ENCODE peak calls at places on chromosomes 2 and 18, in six cellular contexts. One of them, this sample, is unnamed.

GRCh38 chr2:19863303-19864041 is 38.3 kb downstream of the TTC32 start:
- DNase-seq in foreskin fibroblast: peak
- DNase-seq in heart right ventricle: peak
- DNase-seq in AG09309: peak
- DNase-seq in astrocyte of the spinal cord: peak
- DNase-seq in AG04450: no peak
- DNase-seq in this sample: peak

GRCh38 chr2:84297155-84297554 is 161.9 kb downstream of the SUCLG1 start:
- DNase-seq in astrocyte of the spinal cord: no peak
- DNase-seq in heart right ventricle: no peak
- DNase-seq in foreskin fibroblast: no peak
- DNase-seq in AG04450: no peak
- DNase-seq in AG09309: no peak
- DNase-seq in this sample: no peak

GRCh38 chr2:212364106-212364505 is 174.5 kb downstream of the ERBB4 start:
- DNase-seq in foreskin fibroblast: peak
- DNase-seq in AG09309: peak
- DNase-seq in heart right ventricle: no peak
- DNase-seq in AG04450: no peak
- DNase-seq in astrocyte of the spinal cord: peak
- DNase-seq in this sample: no peak

GRCh38 chr18:9321017-9321452 is 13.5 kb upstream of the TWSG1 start:
- DNase-seq in AG04450: peak
- DNase-seq in heart right ventricle: no peak
- DNase-seq in foreskin fibroblast: peak
- DNase-seq in AG09309: peak
- DNase-seq in astrocyte of the spinal cord: no peak
- DNase-seq in this sample: no peak

GRCh38 chr2:156864230-156864629 is 393.3 kb upstream of the GALNT5 start:
- DNase-seq in foreskin fibroblast: no peak
- DNase-seq in AG04450: no peak
- DNase-seq in AG09309: no peak
- DNase-seq in heart right ventricle: no peak
- DNase-seq in astrocyte of the spinal cord: no peak
- DNase-seq in this sample: no peak

GRCh38 chr2:188381614-188382013 is 89.9 kb downstream of the GULP1 start:
- DNase-seq in AG04450: peak
- DNase-seq in heart right ventricle: no peak
- DNase-seq in foreskin fibroblast: peak
- DNase-seq in AG09309: peak
- DNase-seq in astrocyte of the spinal cord: peak
- DNase-seq in this sample: no peak

GRCh38 chr2:71611781-71612545 is 158.6 kb downstream of the DYSF start:
- DNase-seq in AG09309: no peak
- DNase-seq in foreskin fibroblast: no peak
- DNase-seq in AG04450: no peak
- DNase-seq in heart right ventricle: no peak
- DNase-seq in astrocyte of the spinal cord: no peak
- DNase-seq in this sample: no peak

GRCh38 chr2:23801396-23801795 is 125.5 kb downstream of the ATAD2B start:
- DNase-seq in AG09309: peak
- DNase-seq in AG04450: peak
- DNase-seq in astrocyte of the spinal cord: no peak
- DNase-seq in heart right ventricle: no peak
- DNase-seq in foreskin fibroblast: peak
- DNase-seq in this sample: no peak

GRCh38 chr18:12283256-12283655 is 24.8 kb upstream of the TUBB6 start:
- DNase-seq in AG04450: no peak
- DNase-seq in foreskin fibroblast: peak
- DNase-seq in AG09309: no peak
- DNase-seq in astrocyte of the spinal cord: peak
- DNase-seq in heart right ventricle: no peak
- DNase-seq in this sample: no peak

GRCh38 chr2:189265696-189266320 is 86.2 kb upstream of the COL5A2 start:
- DNase-seq in AG04450: no peak
- DNase-seq in AG09309: no peak
- DNase-seq in foreskin fibroblast: peak
- DNase-seq in astrocyte of the spinal cord: no peak
- DNase-seq in heart right ventricle: no peak
- DNase-seq in this sample: no peak

GRCh38 chr18:7940976-7941375 is 373.9 kb downstream of the PTPRM start:
- DNase-seq in foreskin fibroblast: no peak
- DNase-seq in astrocyte of the spinal cord: no peak
- DNase-seq in AG09309: no peak
- DNase-seq in AG04450: no peak
- DNase-seq in heart right ventricle: no peak
- DNase-seq in this sample: no peak

GRCh38 chr2:45889053-45889452 is 237.6 kb downstream of the PRKCE start:
- DNase-seq in AG09309: no peak
- DNase-seq in AG04450: no peak
- DNase-seq in astrocyte of the spinal cord: no peak
- DNase-seq in heart right ventricle: peak
- DNase-seq in foreskin fibroblast: no peak
- DNase-seq in this sample: no peak

GRCh38 chr2:149076863-149077412 is 38.4 kb downstream of the LYPD6B start:
- DNase-seq in foreskin fibroblast: no peak
- DNase-seq in AG04450: no peak
- DNase-seq in AG09309: no peak
- DNase-seq in astrocyte of the spinal cord: no peak
- DNase-seq in heart right ventricle: no peak
- DNase-seq in this sample: no peak

GRCh38 chr18:12046046-12046750 is 47.4 kb upstream of the ANKRD62 start:
- DNase-seq in foreskin fibroblast: no peak
- DNase-seq in AG04450: no peak
- DNase-seq in heart right ventricle: no peak
- DNase-seq in astrocyte of the spinal cord: no peak
- DNase-seq in AG09309: no peak
- DNase-seq in this sample: no peak

GRCh38 chr2:15243762-15244161 is 317.4 kb downstream of the NBAS start:
- DNase-seq in AG04450: no peak
- DNase-seq in heart right ventricle: no peak
- DNase-seq in astrocyte of the spinal cord: peak
- DNase-seq in foreskin fibroblast: peak
- DNase-seq in AG09309: no peak
- DNase-seq in this sample: no peak

GRCh38 chr2:42147641-42148274 is 21.4 kb upstream of the EML4 start:
- DNase-seq in AG04450: no peak
- DNase-seq in AG09309: peak
- DNase-seq in astrocyte of the spinal cord: peak
- DNase-seq in foreskin fibroblast: peak
- DNase-seq in heart right ventricle: no peak
- DNase-seq in this sample: no peak

GRCh38 chr2:9249036-9249800 is 42.6 kb downstream of the ASAP2 start:
- DNase-seq in AG04450: no peak
- DNase-seq in AG09309: no peak
- DNase-seq in foreskin fibroblast: peak
- DNase-seq in heart right ventricle: no peak
- DNase-seq in astrocyte of the spinal cord: peak
- DNase-seq in this sample: no peak

GRCh38 chr18:62458346-62458745 is 64.5 kb upstream of the ZCCHC2 start:
- DNase-seq in foreskin fibroblast: no peak
- DNase-seq in astrocyte of the spinal cord: no peak
- DNase-seq in heart right ventricle: no peak
- DNase-seq in AG09309: no peak
- DNase-seq in AG04450: no peak
- DNase-seq in this sample: no peak

GRCh38 chr2:73983322-73984202 is 1.1 kb upstream of the TET3 start:
- DNase-seq in AG09309: no peak
- DNase-seq in foreskin fibroblast: no peak
- DNase-seq in heart right ventricle: no peak
- DNase-seq in AG04450: no peak
- DNase-seq in astrocyte of the spinal cord: no peak
- DNase-seq in this sample: no peak

GRCh38 chr18:75489493-75490190 is 62.1 kb upstream of the SMIM21 start:
- DNase-seq in foreskin fibroblast: peak
- DNase-seq in heart right ventricle: no peak
- DNase-seq in AG04450: peak
- DNase-seq in AG09309: peak
- DNase-seq in astrocyte of the spinal cord: peak
- DNase-seq in this sample: no peak

GRCh38 chr2:26732446-26732845 is 31.6 kb upstream of the SLC35F6 start:
- DNase-seq in foreskin fibroblast: no peak
- DNase-seq in AG04450: no peak
- DNase-seq in heart right ventricle: no peak
- DNase-seq in AG09309: no peak
- DNase-seq in astrocyte of the spinal cord: no peak
- DNase-seq in this sample: no peak

GRCh38 chr2:177465400-177466138 is 73.0 kb downstream of the AGPS start:
- DNase-seq in foreskin fibroblast: no peak
- DNase-seq in astrocyte of the spinal cord: no peak
- DNase-seq in AG09309: no peak
- DNase-seq in heart right ventricle: no peak
- DNase-seq in AG04450: no peak
- DNase-seq in this sample: no peak

GRCh38 chr2:9519250-9519649 is 36.4 kb downstream of the ADAM17 start:
- DNase-seq in AG04450: no peak
- DNase-seq in foreskin fibroblast: peak
- DNase-seq in AG09309: no peak
- DNase-seq in heart right ventricle: no peak
- DNase-seq in astrocyte of the spinal cord: peak
- DNase-seq in this sample: no peak

GRCh38 chr2:28958689-28959088 is 22.4 kb upstream of the TOGARAM2 start:
- DNase-seq in foreskin fibroblast: peak
- DNase-seq in AG04450: peak
- DNase-seq in astrocyte of the spinal cord: peak
- DNase-seq in heart right ventricle: peak
- DNase-seq in AG09309: peak
- DNase-seq in this sample: no peak

GRCh38 chr2:190858817-190859216 is 21.8 kb upstream of the GLS start:
- DNase-seq in heart right ventricle: no peak
- DNase-seq in foreskin fibroblast: peak
- DNase-seq in AG04450: no peak
- DNase-seq in astrocyte of the spinal cord: peak
- DNase-seq in AG09309: no peak
- DNase-seq in this sample: no peak

GRCh38 chr2:66929632-66930385 is 467.3 kb upstream of the ETAA1 start:
- DNase-seq in heart right ventricle: peak
- DNase-seq in foreskin fibroblast: peak
- DNase-seq in astrocyte of the spinal cord: peak
- DNase-seq in AG04450: peak
- DNase-seq in AG09309: peak
- DNase-seq in this sample: no peak

GRCh38 chr2:99659874-99660273 is 170.1 kb upstream of the REV1 start:
- DNase-seq in astrocyte of the spinal cord: peak
- DNase-seq in heart right ventricle: no peak
- DNase-seq in foreskin fibroblast: no peak
- DNase-seq in AG04450: no peak
- DNase-seq in AG09309: no peak
- DNase-seq in this sample: no peak

DNA sequence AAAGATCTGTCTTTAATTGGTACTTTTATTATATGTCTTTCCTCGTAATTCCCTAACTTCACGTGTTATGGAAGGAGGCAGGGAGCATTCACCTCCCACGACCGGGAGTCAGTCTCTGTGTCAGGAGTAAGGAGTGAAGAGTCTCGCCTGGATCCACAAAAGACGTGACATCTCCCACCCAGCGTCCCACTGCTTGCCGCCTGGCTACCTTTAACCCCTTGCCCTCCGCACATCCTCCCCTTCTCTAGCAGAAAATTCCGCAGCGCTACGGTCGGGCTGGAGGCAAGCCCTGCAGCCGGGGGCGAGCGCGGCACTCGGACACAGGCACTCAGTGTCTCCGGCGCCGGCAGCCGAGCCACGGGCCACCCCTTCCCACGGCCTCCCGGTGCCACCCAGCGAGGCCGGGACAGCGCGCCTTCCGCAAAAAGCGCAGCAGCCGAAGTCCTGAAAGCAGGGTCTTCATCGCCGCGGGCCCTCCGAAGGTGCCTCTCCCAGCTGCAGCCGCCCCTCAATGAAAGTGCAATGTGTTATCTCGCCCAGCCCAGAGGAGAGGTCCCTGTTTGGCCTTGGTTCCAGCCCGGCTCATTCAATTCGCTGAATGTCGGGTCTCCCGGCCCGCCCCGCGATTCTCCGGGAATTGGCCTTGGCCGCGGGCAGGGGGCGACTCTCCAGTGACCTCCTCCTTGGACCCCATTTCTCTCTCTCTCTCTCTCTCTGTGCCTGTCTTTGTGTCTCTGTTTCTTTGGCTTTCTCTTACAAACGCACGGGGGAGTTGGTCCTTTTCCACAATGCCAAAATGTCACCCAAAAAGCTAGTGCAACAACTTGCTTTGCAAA is 1.2 kb downstream of the DLGAP1 start:
- DNase-seq in astrocyte of the spinal cord: no peak
- DNase-seq in heart right ventricle: no peak
- DNase-seq in AG04450: no peak
- DNase-seq in AG09309: no peak
- DNase-seq in foreskin fibroblast: no peak
- DNase-seq in this sample: no peak
- TF ChIP-seq CTCF in astrocyte of the spinal cord: peak
- TF ChIP-seq CTCF in heart right ventricle: no peak
- TF ChIP-seq CTCF in AG04450: no peak
- TF ChIP-seq CTCF in AG09309: no peak
- TF ChIP-seq CTCF in foreskin fibroblast: no peak
- TF ChIP-seq CTCF in this sample: no peak

DNA sequence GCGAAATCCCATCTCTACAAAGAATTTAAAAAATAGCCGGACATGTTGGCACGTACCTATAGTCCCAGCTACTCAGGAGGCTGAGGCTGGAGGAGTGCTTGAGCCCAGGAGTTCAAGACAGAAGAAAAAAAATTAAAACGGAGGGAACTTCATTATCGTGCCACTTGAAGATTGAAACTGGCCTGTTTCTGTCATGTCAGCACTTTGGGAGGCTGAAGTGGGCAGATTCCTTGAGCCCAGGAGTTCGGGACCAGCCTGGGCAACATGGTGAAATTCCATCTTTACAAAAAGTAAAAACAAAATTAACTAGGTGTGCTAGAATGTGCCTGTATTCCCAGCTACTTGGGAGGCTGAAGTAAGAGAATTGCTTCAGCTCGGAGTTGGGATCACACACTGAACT is 3.0 kb upstream of the TEX44 start:
- DNase-seq in heart right ventricle: no peak
- DNase-seq in foreskin fibroblast: no peak
- DNase-seq in astrocyte of the spinal cord: no peak
- DNase-seq in AG04450: no peak
- DNase-seq in AG09309: no peak
- DNase-seq in this sample: no peak
- TF ChIP-seq CTCF in heart right ventricle: no peak
- TF ChIP-seq CTCF in foreskin fibroblast: no peak
- TF ChIP-seq CTCF in astrocyte of the spinal cord: no peak
- TF ChIP-seq CTCF in AG04450: no peak
- TF ChIP-seq CTCF in AG09309: no peak
- TF ChIP-seq CTCF in this sample: no peak

DNA sequence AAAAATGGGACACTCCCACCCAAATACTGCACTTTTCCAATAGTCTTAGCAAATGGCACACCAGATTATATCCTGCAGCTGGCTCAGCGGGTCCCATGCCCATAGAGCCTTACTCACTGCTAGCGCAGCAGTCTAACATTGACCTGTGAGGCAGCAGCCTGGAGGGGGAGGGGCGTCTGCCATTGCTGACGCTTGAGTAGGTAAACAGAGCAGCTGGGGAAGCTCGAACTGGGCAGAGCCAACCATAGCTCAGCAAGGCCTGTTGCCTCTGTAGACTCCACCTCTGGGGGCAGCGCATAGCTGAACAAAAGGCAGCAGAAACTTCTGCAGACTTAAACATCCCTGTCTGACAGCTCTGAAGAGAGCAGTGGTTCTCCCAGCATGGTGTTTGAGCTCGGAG is 110.4 kb downstream of the CTIF start:
- DNase-seq in astrocyte of the spinal cord: no peak
- DNase-seq in heart right ventricle: no peak
- DNase-seq in AG09309: no peak
- DNase-seq in AG04450: no peak
- DNase-seq in foreskin fibroblast: no peak
- DNase-seq in this sample: no peak
- TF ChIP-seq CTCF in astrocyte of the spinal cord: no peak
- TF ChIP-seq CTCF in heart right ventricle: no peak
- TF ChIP-seq CTCF in AG09309: no peak
- TF ChIP-seq CTCF in AG04450: no peak
- TF ChIP-seq CTCF in foreskin fibroblast: no peak
- TF ChIP-seq CTCF in this sample: no peak

GRCh38 chr2:216687646-216688045 is 7.7 kb downstream of the IGFBP5 start:
- DNase-seq in AG09309: no peak
- DNase-seq in heart right ventricle: no peak
- DNase-seq in AG04450: no peak
- DNase-seq in foreskin fibroblast: no peak
- DNase-seq in astrocyte of the spinal cord: no peak
- DNase-seq in this sample: no peak
- TF ChIP-seq CTCF in AG09309: peak
- TF ChIP-seq CTCF in heart right ventricle: peak
- TF ChIP-seq CTCF in AG04450: peak
- TF ChIP-seq CTCF in foreskin fibroblast: peak
- TF ChIP-seq CTCF in astrocyte of the spinal cord: peak
- TF ChIP-seq CTCF in this sample: no peak